ENCODE peak calls at places on chromosome 19, in nine cellular contexts. X is GM23338, O is fibroblast of pulmonary artery, V is brain microvascular endothelial cell, G is AG04449, C is GM12865, B is mammary epithelial cell, U is osteoblast, Q is activated B cell treated with CpG ODN at 0.5 μM for 24 hours. R is an unnamed sample.

GRCh38 chr19:48490980-48491792 is 20.4 kb downstream of the LMTK3 start:
- DNase-seq in X (peak; percentile 88), O (no peak), V (no peak), G (no peak), C (peak; percentile 64), B (peak; percentile 42), U (peak; percentile 92), Q (peak; percentile 56), R (peak; percentile 61)

GRCh38 chr19:5503598-5503997 is 48.4 kb downstream of the ZNRF4 start:
- DNase-seq in X (no peak), O (no peak), V (no peak), G (no peak), C (peak; percentile 7), B (no peak), U (peak; percentile 4), Q (no peak), R (no peak)

GRCh38 chr19:49340865-49341718 is 5.9 kb downstream of the CD37 start:
- DNase-seq in X (no peak), O (no peak), V (no peak), G (no peak), C (no peak), B (no peak), U (peak; percentile 80), Q (peak; percentile 26), R (no peak)

GRCh38 chr19:49889687-49890348 is 6.9 kb downstream of the IL4I1 start:
- DNase-seq in X (peak; percentile 94), O (peak; percentile 82), V (peak; percentile 60), G (no peak), C (peak; percentile 72), B (peak; percentile 51), U (peak; percentile 97), Q (no peak), R (peak; percentile 78)

GRCh38 chr19:33310606-33311325 is 8.4 kb upstream of the CEBPA start:
- DNase-seq in X (peak; percentile 45), O (no peak), V (no peak), G (no peak), C (no peak), B (no peak), U (peak; percentile 45), Q (no peak), R (peak; percentile 46)

GRCh38 chr19:44308011-44308410 is 3.2 kb upstream of the ZNF235 start:
- DNase-seq in X (no peak), O (peak; percentile 18), V (no peak), G (no peak), C (no peak), B (peak; percentile 69), U (no peak), Q (no peak), R (peak; percentile 50)

GRCh38 chr19:46962030-46962570 is 57.5 kb upstream of the NPAS1 start:
- DNase-seq in X (no peak), O (no peak), V (no peak), G (no peak), C (no peak), B (no peak), U (no peak), Q (no peak), R (no peak)

GRCh38 chr19:36136975-36137686 is 2.7 kb upstream of the CAPNS1 start:
- DNase-seq in X (no peak), O (peak; percentile 46), V (peak; percentile 39), G (no peak), C (no peak), B (peak; percentile 98), U (peak; percentile 93), Q (no peak), R (peak; percentile 98)

GRCh38 chr19:24033962-24034342 is 53.0 kb upstream of the ZNF254 start:
- DNase-seq in X (peak; percentile 50), O (peak; percentile 68), V (peak; percentile 70), G (peak; percentile 9), C (peak; percentile 56), B (peak; percentile 65), U (peak; percentile 85), Q (peak; percentile 23), R (peak; percentile 81)

GRCh38 chr19:50695251-50696064 is 24.1 kb downstream of the SHANK1 start:
- DNase-seq in X (peak; percentile 69), O (peak; percentile 17), V (no peak), G (no peak), C (no peak), B (no peak), U (peak; percentile 96), Q (no peak), R (no peak)

GRCh38 chr19:39167461-39168257 is 29.1 kb upstream of the NCCRP1 start:
- DNase-seq in X (peak; percentile 38), O (no peak), V (no peak), G (no peak), C (no peak), B (peak; percentile 77), U (peak; percentile 78), Q (no peak), R (peak; percentile 76)

GRCh38 chr19:15159251-15159650 is 41.5 kb downstream of the NOTCH3 start:
- DNase-seq in X (peak; percentile 57), O (peak; percentile 39), V (no peak), G (no peak), C (peak; percentile 30), B (peak; percentile 23), U (peak; percentile 57), Q (no peak), R (no peak)

GRCh38 chr19:39692822-39693221 is 11.5 kb upstream of the LGALS14 start:
- DNase-seq in X (no peak), O (no peak), V (no peak), G (no peak), C (peak; percentile 47), B (no peak), U (no peak), Q (no peak), R (no peak)

GRCh38 chr19:944663-945241 is 18.9 kb downstream of the ARID3A start:
- DNase-seq in X (no peak), O (no peak), V (no peak), G (no peak), C (no peak), B (no peak), U (no peak), Q (no peak), R (no peak)

GRCh38 chr19:57435062-57435978 is at the start of gene ZNF749:
- DNase-seq in X (peak; percentile 100), O (peak; percentile 99), V (peak; percentile 100), G (peak; percentile 86), C (peak; percentile 98), B (peak; percentile 97), U (peak; percentile 99), Q (peak; percentile 84), R (peak; percentile 99)
- TF ChIP-seq CTCF in X (no peak), O (no peak), V (no peak), G (no peak), C (no peak), B (no peak), U (no peak), Q (no peak), R (peak; percentile 1)

GRCh38 chr19:54451997-54452396 is 3.0 kb downstream of the LENG8 start:
- DNase-seq in X (no peak), O (no peak), V (no peak), G (no peak), C (no peak), B (no peak), U (peak; percentile 39), Q (no peak), R (no peak)
- TF ChIP-seq CTCF in X (no peak), O (no peak), V (no peak), G (no peak), C (no peak), B (no peak), U (no peak), Q (no peak), R (no peak)

DNA sequence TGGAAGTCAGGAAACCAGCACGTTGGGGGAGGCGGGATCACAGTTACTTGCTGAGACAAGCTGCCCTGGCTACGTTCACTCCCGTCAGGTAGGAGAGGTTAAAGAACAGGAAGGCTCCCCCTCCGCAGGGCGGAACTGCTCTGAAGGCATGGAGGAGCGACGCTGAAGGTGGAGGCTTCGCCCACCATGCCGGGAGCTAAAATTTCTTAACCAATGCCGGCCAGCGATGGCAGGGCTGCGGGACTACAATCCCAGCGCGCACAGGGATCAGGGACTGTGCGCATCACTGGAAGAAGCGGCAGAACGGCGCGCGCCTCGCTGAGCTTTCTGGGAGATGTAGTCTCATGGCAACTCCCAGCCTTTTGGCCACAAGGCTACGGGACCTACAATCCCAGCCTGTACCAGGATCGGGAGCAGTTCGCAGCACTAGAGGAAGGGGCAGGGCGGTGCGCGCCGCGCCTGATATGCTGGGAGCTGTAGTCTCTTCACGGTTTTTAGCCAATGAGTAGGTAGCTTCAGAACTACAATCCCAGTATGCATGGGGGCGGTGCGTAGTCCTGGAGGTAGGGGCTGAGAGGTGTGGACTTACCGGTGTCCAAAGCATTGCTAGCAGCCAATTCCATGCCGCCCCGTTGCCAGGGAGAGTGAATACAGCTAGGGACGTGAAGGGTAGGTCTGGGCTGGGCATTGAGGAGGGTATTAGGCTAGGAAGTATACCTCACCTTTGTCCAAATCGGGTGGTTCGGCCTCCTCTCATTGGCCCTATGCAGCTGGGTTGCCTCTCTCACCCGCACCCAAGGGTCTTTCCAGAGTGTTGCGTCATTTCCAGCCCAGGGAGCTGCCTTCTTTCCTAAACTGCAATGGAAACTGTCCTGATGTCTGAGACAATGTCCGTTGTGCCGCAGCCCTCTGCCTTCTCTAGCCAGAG is 12.8 kb upstream of the ZNF682 start:
- DNase-seq in X (peak; percentile 99), O (peak; percentile 99), V (peak; percentile 99), G (peak; percentile 85), C (peak; percentile 59), B (peak; percentile 99), U (peak; percentile 91), Q (peak; percentile 55), R (peak; percentile 99)
- TF ChIP-seq CTCF in X (no peak), O (no peak), V (peak; percentile 6), G (no peak), C (no peak), B (no peak), U (no peak), Q (no peak), R (peak; percentile 11)

GRCh38 chr19:7857727-7858701 is 16.2 kb downstream of the PRR36 start:
- DNase-seq in X (peak; percentile 93), O (no peak), V (no peak), G (no peak), C (no peak), B (no peak), U (peak; percentile 78), Q (no peak), R (no peak)

GRCh38 chr19:7853760-7854107 is 20.5 kb downstream of the PRR36 start:
- DNase-seq in X (no peak), O (no peak), V (no peak), G (no peak), C (no peak), B (no peak), U (no peak), Q (no peak), R (no peak)

GRCh38 chr19:7855426-7856276 is 18.5 kb downstream of the PRR36 start:
- DNase-seq in X (no peak), O (no peak), V (no peak), G (no peak), C (no peak), B (no peak), U (peak; percentile 75), Q (no peak), R (no peak)

GRCh38 chr19:7856679-7857663 is 17.2 kb downstream of the PRR36 start:
- DNase-seq in X (peak; percentile 44), O (no peak), V (no peak), G (no peak), C (no peak), B (no peak), U (peak; percentile 77), Q (no peak), R (no peak)

DNA sequence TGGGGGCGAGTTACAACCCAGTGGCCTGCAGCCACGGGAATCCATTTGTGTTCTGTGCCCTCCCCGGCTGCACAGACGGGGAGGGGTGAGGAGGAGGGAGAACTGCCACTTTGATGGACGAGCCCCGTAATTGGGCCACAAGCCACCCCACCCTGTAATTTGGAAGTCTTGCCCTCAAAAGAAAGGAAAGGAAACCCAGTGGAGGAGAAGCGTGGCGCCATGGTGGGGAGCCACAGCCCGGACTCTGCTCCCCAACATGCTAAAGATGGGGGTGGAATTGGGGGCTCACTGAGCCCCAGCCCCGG is 18.0 kb downstream of the PRR36 start:
- DNase-seq in X (no peak), O (no peak), V (no peak), G (no peak), C (no peak), B (no peak), U (peak; percentile 69), Q (no peak), R (no peak)
- TF ChIP-seq CTCF in X (no peak), O (no peak), V (no peak), G (no peak), C (no peak), B (no peak), U (no peak), Q (no peak), R (no peak)

R was measured in epithelial cell of esophagus.